ENCODE peak calls at places on chromosomes 4 and X, in seven cellular contexts. Z is nephron progenitor cell, Y is transverse colon, F is lower lobe of right lung, P is MCF 10A, N is stomach, M is RWPE1. G is an unnamed sample.

GRCh38 chr4:103996637-103997036 is 276.9 kb upstream of the TACR3 start:
- DNase-seq in P (peak; percentile 96), Z (peak; percentile 12), M (peak; percentile 88), N (no peak), F (no peak), Y (no peak), G (no peak)

GRCh38 chrX:133897593-133898163 is 87.7 kb downstream of the GPC3 start:
- DNase-seq in N (no peak), Z (no peak), M (no peak), Y (no peak), F (no peak), P (no peak), G (no peak)

GRCh38 chrX:74118503-74118902 is 185.5 kb upstream of the ZCCHC13 start:
- DNase-seq in P (peak; percentile 25), N (no peak), M (peak; percentile 5), Z (no peak), F (no peak), Y (no peak), G (no peak)

GRCh38 chrX:41559662-41560061 is 112.5 kb downstream of the NYX start:
- DNase-seq in N (no peak), F (no peak), P (no peak), Y (no peak), M (no peak), Z (no peak), G (no peak)

GRCh38 chr4:59553063-59553738 is 1646.9 kb upstream of the ADGRL3 start:
- DNase-seq in M (peak; percentile 18), Y (no peak), N (no peak), F (no peak), Z (no peak), P (peak; percentile 47), G (no peak)

GRCh38 chr4:39045791-39046221 is 13.6 kb upstream of the TMEM156 start:
- DNase-seq in F (no peak), M (peak; percentile 25), P (peak; percentile 57), Y (no peak), Z (no peak), N (no peak), G (no peak)

GRCh38 chr4:174628206-174628605 is 105.9 kb upstream of the HPGD start:
- DNase-seq in N (no peak), M (no peak), P (no peak), F (no peak), Y (no peak), Z (no peak), G (no peak)

GRCh38 chrX:23387826-23388225 is 53.2 kb downstream of the PTCHD1 start:
- DNase-seq in F (no peak), M (no peak), Z (no peak), Y (no peak), P (no peak), N (no peak), G (no peak)

GRCh38 chr4:54784188-54784671 is 126.5 kb downstream of the KIT start:
- DNase-seq in P (no peak), N (peak; percentile 51), M (no peak), Y (peak; percentile 70), Z (no peak), F (peak; percentile 67), G (no peak)

GRCh38 chr4:151359576-151359975 is 34.2 kb upstream of the SH3D19 start:
- DNase-seq in Z (no peak), M (no peak), Y (peak; percentile 80), N (no peak), F (no peak), P (peak; percentile 7), G (no peak)

GRCh38 chrX:154458116-154458953 is at the start of gene PLXNA3:
- DNase-seq in M (peak; percentile 44), N (peak; percentile 39), P (peak; percentile 28), F (peak; percentile 60), Y (peak; percentile 53), Z (peak; percentile 80), G (no peak)

GRCh38 chr4:40417941-40418340 is 82.8 kb downstream of the CHRNA9 start:
- DNase-seq in N (no peak), Z (no peak), M (no peak), P (no peak), Y (no peak), F (no peak), G (no peak)

GRCh38 chr4:131006388-131006787 is 1910.4 kb downstream of the C4orf33 start:
- DNase-seq in M (no peak), P (no peak), F (no peak), N (no peak), Y (no peak), Z (no peak), G (no peak)
- TF ChIP-seq CTCF in M (no peak), P (no peak), F (no peak), N (no peak), Y (no peak), Z (no peak), G (no peak)

DNA sequence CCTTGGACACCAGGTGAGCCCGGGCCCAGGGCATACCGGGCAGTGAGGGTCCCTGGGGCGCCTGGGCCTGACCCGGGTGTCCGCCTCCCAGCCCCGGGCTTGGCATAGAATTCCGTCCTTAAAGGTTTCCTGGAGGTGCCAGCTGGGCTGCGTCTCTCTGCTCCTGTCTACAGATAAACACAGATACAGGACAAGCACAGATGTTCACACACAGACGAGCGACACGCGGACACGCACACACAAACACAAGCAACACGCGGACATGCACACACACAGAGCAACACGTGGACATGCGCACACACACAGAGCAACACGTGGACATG is 18.5 kb upstream of the ADD1 start:
- DNase-seq in F (no peak), P (no peak), Z (no peak), M (no peak), N (no peak), Y (no peak), G (no peak)
- TF ChIP-seq CTCF in F (no peak), P (no peak), Z (no peak), M (no peak), N (no peak), Y (no peak), G (no peak)

DNA sequence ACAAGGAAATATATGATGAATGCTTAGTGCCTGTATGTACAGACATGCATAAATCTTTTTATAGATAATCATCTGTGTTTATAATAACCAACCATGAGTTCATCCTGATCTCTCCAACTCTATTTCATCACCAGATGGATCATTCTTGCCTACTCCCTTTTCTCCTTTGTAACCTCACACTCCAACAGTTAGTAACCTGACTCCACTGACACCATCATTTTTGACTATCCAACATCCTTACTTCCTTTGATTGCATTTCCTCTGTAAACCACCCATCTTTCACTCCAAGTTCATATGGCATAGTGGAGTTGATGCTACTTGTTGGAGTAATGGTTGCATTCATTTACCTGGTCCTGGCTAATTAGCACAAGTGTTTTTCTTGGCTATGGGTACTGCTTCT is 170.6 kb downstream of the ZNF330 start:
- DNase-seq in Z (no peak), N (no peak), P (peak; percentile 21), M (no peak), Y (no peak), F (no peak), G (no peak)
- TF ChIP-seq CTCF in Z (no peak), N (no peak), P (no peak), M (no peak), Y (no peak), F (no peak), G (no peak)

DNA sequence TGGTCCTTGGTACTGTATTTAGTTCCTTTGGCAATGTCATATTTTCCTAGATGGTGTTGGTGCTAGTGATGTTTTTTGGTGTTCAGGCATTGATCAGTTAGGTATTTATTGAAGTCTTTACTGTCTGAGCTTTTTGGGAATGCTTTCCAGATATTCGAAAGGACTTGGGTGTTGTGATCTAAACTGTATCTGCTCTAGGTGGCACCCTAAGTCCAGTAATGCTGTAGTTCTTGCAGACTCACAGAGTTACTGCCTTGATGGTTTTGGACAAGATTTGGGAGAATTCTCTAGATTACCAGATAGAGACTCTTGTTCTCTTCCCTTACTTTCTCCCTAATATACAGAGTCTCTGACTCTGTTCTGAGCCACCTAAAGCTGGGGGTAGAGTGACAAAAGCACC is 513.6 kb upstream of the PITX2 start:
- DNase-seq in N (no peak), P (peak; percentile 37), F (no peak), Z (no peak), M (no peak), Y (no peak), G (no peak)
- TF ChIP-seq CTCF in N (no peak), P (peak; percentile 34), F (no peak), Z (no peak), M (no peak), Y (no peak), G (no peak)

GRCh38 chr4:11634283-11634682 is 205.6 kb upstream of the HS3ST1 start:
- DNase-seq in M (no peak), Z (no peak), N (peak; percentile 60), F (no peak), P (peak; percentile 35), Y (peak; percentile 68), G (no peak)
- TF ChIP-seq CTCF in M (no peak), Z (no peak), N (no peak), F (no peak), P (no peak), Y (peak; percentile 42), G (no peak)

GRCh38 chrX:16469870-16470269 is 180.1 kb upstream of the S100G start:
- DNase-seq in P (no peak), Y (no peak), F (no peak), Z (no peak), M (no peak), N (no peak), G (no peak)
- TF ChIP-seq CTCF in P (no peak), Y (no peak), F (no peak), Z (no peak), M (no peak), N (no peak), G (no peak)

GRCh38 chrX:40127052-40127451 is 29.3 kb upstream of the BCOR start:
- DNase-seq in P (no peak), F (no peak), N (no peak), M (no peak), Z (no peak), Y (no peak), G (no peak)
- TF ChIP-seq CTCF in P (no peak), F (no peak), N (no peak), M (no peak), Z (no peak), Y (no peak), G (no peak)

GRCh38 chr4:67549123-67549522 is 3.8 kb upstream of the CENPC start:
- DNase-seq in Z (no peak), M (peak; percentile 15), N (no peak), Y (no peak), P (peak; percentile 48), F (no peak), G (no peak)
- TF ChIP-seq CTCF in Z (no peak), M (peak; percentile 58), N (no peak), Y (peak; percentile 19), P (peak; percentile 48), F (peak; percentile 25), G (peak; percentile 26)

DNA sequence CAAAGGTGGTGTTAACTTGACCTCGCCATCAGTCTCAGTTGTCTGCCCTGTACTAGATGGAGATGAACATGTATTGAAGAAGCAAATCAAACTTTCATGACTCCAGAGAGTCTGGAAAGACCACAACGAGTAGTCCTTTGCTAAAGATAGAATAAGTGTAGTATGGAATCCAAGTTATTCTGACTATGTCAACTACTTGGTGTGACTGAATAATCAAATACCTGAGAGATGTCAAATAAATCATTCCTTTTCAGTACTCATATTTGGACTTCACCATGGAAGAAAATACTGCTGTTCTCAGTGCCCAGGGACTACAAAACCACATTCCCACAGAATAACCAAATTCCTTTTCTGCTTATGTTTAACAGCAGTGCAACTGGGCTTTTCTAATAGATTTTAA is 161.2 kb upstream of the SPRY1 start:
- DNase-seq in Z (no peak), N (no peak), M (no peak), P (no peak), F (no peak), Y (no peak), G (no peak)
- TF ChIP-seq CTCF in Z (no peak), N (no peak), M (no peak), P (no peak), F (no peak), Y (no peak), G (no peak)

GRCh38 chr4:7815562-7815961 is 124.1 kb downstream of the AFAP1 start:
- DNase-seq in P (peak; percentile 91), M (no peak), Z (no peak), F (no peak), Y (no peak), N (no peak), G (no peak)
- TF ChIP-seq CTCF in P (peak; percentile 17), M (no peak), Z (no peak), F (no peak), Y (no peak), N (no peak), G (no peak)

G was measured in CD14-positive monocyte.